ENCODE peak calls at places on chromosomes 12 and 14, in nine cellular contexts. D is HepG2, X is HCT116, U is HL-60, W is SK-N-SH, P is GM23338, Z is Panc1, V is K562, C is GM12878. Q is an unnamed sample.

GRCh38 chr14:80658733-80659132 is 282.8 kb downstream of the CEP128 start:
- DNase-seq in D (peak), X (no peak), U (no peak), W (no peak), P (no peak), Z (no peak), V (no peak), C (no peak), Q (no peak)

GRCh38 chr14:94403312-94403711 is 14.9 kb upstream of the SERPINA1 start:
- DNase-seq in D (peak), X (no peak), U (no peak), W (no peak), P (no peak), Z (no peak), V (no peak), C (no peak), Q (no peak)

GRCh38 chr12:66107451-66107915 is 23.1 kb downstream of the LLPH start:
- DNase-seq in D (peak), X (peak), U (peak), W (peak), P (peak), Z (peak), V (peak), C (peak), Q (peak)

GRCh38 chr12:2414810-2415567 is 362.2 kb downstream of the CACNA1C start:
- DNase-seq in D (no peak), X (no peak), U (no peak), W (no peak), P (peak), Z (no peak), V (no peak), C (no peak), Q (no peak)

GRCh38 chr12:130041983-130042812 is 120.1 kb upstream of the FZD10 start:
- DNase-seq in D (no peak), X (no peak), U (no peak), W (peak), P (peak), Z (no peak), V (peak), C (no peak), Q (peak)

GRCh38 chr14:72706485-72706884 is 187.4 kb downstream of the DPF3 start:
- DNase-seq in D (no peak), X (no peak), U (no peak), W (no peak), P (no peak), Z (no peak), V (no peak), C (no peak), Q (no peak)

GRCh38 chr12:68200854-68201253 is 24.8 kb downstream of the IL26 start:
- DNase-seq in D (no peak), X (no peak), U (no peak), W (no peak), P (no peak), Z (no peak), V (no peak), C (no peak), Q (no peak)

GRCh38 chr12:32365473-32366064 is 33.8 kb upstream of the FGD4 start:
- DNase-seq in D (peak), X (peak), U (peak), W (peak), P (peak), Z (peak), V (peak), C (peak), Q (peak)

GRCh38 chr12:666766-667308 is 3.6 kb upstream of the NINJ2 start:
- DNase-seq in D (no peak), X (no peak), U (no peak), W (no peak), P (no peak), Z (no peak), V (no peak), C (peak), Q (no peak)

GRCh38 chr14:61227893-61228591 is 53.1 kb downstream of the TMEM30B start:
- DNase-seq in D (no peak), X (no peak), U (no peak), W (no peak), P (no peak), Z (no peak), V (no peak), C (no peak), Q (no peak)

GRCh38 chr14:58796201-58796600 is 158.4 kb downstream of the DACT1 start:
- DNase-seq in D (no peak), X (no peak), U (no peak), W (no peak), P (no peak), Z (no peak), V (no peak), C (no peak), Q (no peak)

GRCh38 chr12:115755061-115755751 is 522.3 kb downstream of the MED13L start:
- DNase-seq in D (no peak), X (no peak), U (no peak), W (no peak), P (no peak), Z (no peak), V (no peak), C (no peak), Q (no peak)

GRCh38 chr12:89731614-89732013 is 23.0 kb upstream of the ATP2B1 start:
- DNase-seq in D (no peak), X (no peak), U (no peak), W (no peak), P (no peak), Z (no peak), V (no peak), C (no peak), Q (no peak)

GRCh38 chr12:2451025-2451424 is 343.7 kb upstream of the FKBP4 start:
- DNase-seq in D (no peak), X (no peak), U (no peak), W (no peak), P (no peak), Z (no peak), V (no peak), C (no peak), Q (no peak)

GRCh38 chr14:68145036-68145435 is 325.5 kb downstream of the RAD51B start:
- DNase-seq in D (no peak), X (no peak), U (no peak), W (no peak), P (no peak), Z (no peak), V (no peak), C (no peak), Q (no peak)

GRCh38 chr14:34930591-34931069 is 52.2 kb upstream of the SRP54 start:
- DNase-seq in D (no peak), X (no peak), U (no peak), W (no peak), P (no peak), Z (no peak), V (no peak), C (peak), Q (no peak)

GRCh38 chr14:75280831-75281690 is 2.4 kb downstream of the FOS start:
- DNase-seq in D (no peak), X (no peak), U (no peak), W (no peak), P (no peak), Z (no peak), V (no peak), C (no peak), Q (peak)

GRCh38 chr14:44297437-44297836 is 209.6 kb downstream of the FSCB start:
- DNase-seq in D (no peak), X (no peak), U (no peak), W (no peak), P (no peak), Z (no peak), V (no peak), C (no peak), Q (no peak)

GRCh38 chr12:56151672-56152131 is 685 bp upstream of the MYL6B start:
- DNase-seq in D (peak), X (peak), U (no peak), W (peak), P (peak), Z (peak), V (peak), C (no peak), Q (peak)

GRCh38 chr14:75476274-75476995 is 45.8 kb upstream of the BATF start:
- DNase-seq in D (peak), X (no peak), U (no peak), W (no peak), P (peak), Z (no peak), V (no peak), C (no peak), Q (no peak)

GRCh38 chr12:49645151-49646039 is 22.0 kb downstream of the PRPF40B start:
- DNase-seq in D (no peak), X (no peak), U (no peak), W (no peak), P (no peak), Z (no peak), V (no peak), C (no peak), Q (no peak)

DNA sequence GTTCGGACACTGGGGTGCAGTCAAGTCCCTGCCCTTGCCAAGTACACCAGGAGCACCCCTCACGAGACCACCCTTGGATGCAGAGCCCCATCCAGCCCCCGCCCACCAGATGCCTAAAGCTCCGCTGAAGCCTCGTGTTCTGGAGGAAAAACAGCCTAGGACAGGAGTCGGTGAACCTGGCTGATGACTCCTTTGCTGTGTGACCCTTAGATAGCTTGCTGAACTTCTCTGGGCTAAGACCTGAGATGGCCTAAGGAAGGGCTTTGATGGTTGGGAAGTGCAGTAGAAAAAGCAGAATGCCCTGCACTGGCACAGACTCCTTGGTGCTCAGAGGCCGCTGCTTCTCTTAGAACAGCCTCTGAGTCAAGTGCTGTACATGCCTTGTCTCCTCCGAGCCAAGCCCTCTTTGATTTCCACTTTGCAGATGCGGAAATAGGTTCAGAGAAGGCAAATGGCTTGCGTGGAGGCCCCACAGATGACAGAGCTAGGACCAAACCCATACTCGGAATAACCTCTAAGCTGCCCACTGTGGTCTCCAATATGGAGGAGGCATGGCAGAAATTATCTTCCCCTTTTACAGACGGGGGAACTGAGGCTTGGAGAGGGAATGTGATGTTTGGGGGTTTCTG is 52.3 kb downstream of the MVK start:
- DNase-seq in D (no peak), X (no peak), U (no peak), W (no peak), P (no peak), Z (no peak), V (no peak), C (no peak), Q (no peak)
- TF ChIP-seq REST in D (no peak), X (no peak), U (no peak), W (no peak), P (no peak), Z (no peak), V (no peak), C (no peak), Q (no peak)

DNA sequence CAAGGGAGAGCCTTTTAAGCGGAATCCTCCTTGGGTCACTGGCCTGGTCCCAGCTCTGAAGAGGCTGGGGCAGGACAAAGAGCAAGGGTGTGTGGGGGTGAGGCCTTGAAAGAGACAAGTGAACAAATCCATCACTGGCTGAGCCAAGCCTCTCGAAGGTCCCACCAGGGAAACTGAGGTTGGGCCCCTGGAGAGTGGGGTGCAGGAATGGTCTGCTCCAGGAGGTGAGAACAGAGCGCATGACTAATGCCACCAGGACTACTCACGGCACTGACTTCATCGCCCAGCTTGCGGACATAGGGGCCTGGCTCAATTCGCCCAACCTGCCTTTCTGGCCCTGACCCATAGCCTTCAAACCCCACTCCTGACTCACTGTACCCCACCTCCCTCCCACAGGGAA is 19.2 kb upstream of the DEGS2 start:
- DNase-seq in D (no peak), X (no peak), U (no peak), W (no peak), P (no peak), Z (no peak), V (no peak), C (no peak), Q (no peak)
- TF ChIP-seq REST in D (no peak), X (no peak), U (no peak), W (no peak), P (no peak), Z (no peak), V (no peak), C (no peak), Q (no peak)

GRCh38 chr12:92928962-92929915 is at the start of gene EEA1:
- DNase-seq in D (peak), X (peak), U (peak), W (peak), P (peak), Z (peak), V (peak), C (peak), Q (peak)

GRCh38 chr12:92927436-92928116 is 1.5 kb downstream of the EEA1 start:
- DNase-seq in D (peak), X (no peak), U (peak), W (no peak), P (peak), Z (no peak), V (peak), C (no peak), Q (peak)

GRCh38 chr12:92930421-92930820 is 1.3 kb upstream of the EEA1 start:
- DNase-seq in D (no peak), X (no peak), U (no peak), W (no peak), P (no peak), Z (no peak), V (no peak), C (no peak), Q (no peak)

GRCh38 chr12:92928431-92928961 is 599 bp downstream of the EEA1 start:
- DNase-seq in D (no peak), X (no peak), U (no peak), W (peak), P (no peak), Z (no peak), V (peak), C (no peak), Q (peak)

GRCh38 chr12:92929957-92930356 is 862 bp upstream of the EEA1 start:
- DNase-seq in D (no peak), X (no peak), U (no peak), W (no peak), P (no peak), Z (no peak), V (no peak), C (no peak), Q (no peak)
- TF ChIP-seq REST in D (no peak), X (no peak), U (no peak), W (no peak), P (no peak), Z (no peak), V (no peak), C (no peak), Q (no peak)

GRCh38 chr12:123058980-123059379 is 78.5 kb downstream of the ARL6IP4 start:
- DNase-seq in D (no peak), X (no peak), U (no peak), W (no peak), P (no peak), Z (no peak), V (no peak), C (no peak), Q (no peak)
- TF ChIP-seq REST in D (no peak), X (no peak), U (no peak), W (no peak), P (no peak), Z (no peak), V (no peak), C (no peak), Q (no peak)

GRCh38 chr12:91219919-91220318 is 37.3 kb upstream of the DCN start:
- DNase-seq in D (no peak), X (no peak), U (no peak), W (no peak), P (no peak), Z (no peak), V (no peak), C (no peak), Q (no peak)

GRCh38 chr12:91216871-91217270 is 34.3 kb upstream of the DCN start:
- DNase-seq in D (no peak), X (no peak), U (no peak), W (no peak), P (no peak), Z (no peak), V (no peak), C (no peak), Q (no peak)

GRCh38 chr12:91222746-91223145 is 40.1 kb upstream of the DCN start:
- DNase-seq in D (no peak), X (no peak), U (no peak), W (no peak), P (no peak), Z (no peak), V (no peak), C (no peak), Q (no peak)

GRCh38 chr12:91215940-91216454 is 33.4 kb upstream of the DCN start:
- DNase-seq in D (no peak), X (no peak), U (no peak), W (no peak), P (no peak), Z (no peak), V (no peak), C (no peak), Q (peak)

DNA sequence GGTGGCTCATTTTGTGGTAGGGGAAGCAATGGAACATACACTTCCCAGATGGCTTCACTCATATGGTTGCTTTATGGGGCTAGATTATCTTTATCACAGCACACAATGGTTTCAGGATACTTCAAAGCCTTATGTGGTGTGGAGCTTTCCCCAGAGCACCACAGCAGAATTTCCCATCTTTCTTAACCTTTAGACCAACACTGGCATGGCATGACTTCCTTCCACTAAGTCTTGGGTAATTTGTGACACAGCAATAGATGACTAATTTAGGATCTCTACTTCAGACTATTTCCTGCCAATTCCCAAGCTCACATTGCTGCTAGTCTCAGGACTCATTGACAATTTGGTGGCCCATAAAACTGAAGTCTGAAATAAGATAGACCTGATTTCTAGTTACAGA is 36.9 kb upstream of the DCN start:
- DNase-seq in D (no peak), X (no peak), U (no peak), W (no peak), P (no peak), Z (no peak), V (no peak), C (no peak), Q (no peak)
- TF ChIP-seq REST in D (no peak), X (no peak), U (no peak), W (no peak), P (no peak), Z (no peak), V (no peak), C (no peak), Q (no peak)

GRCh38 chr12:113249546-113249945 is 28.3 kb downstream of the TPCN1 start:
- DNase-seq in D (no peak), X (no peak), U (no peak), W (no peak), P (no peak), Z (no peak), V (no peak), C (no peak), Q (no peak)
- TF ChIP-seq REST in D (no peak), X (no peak), U (no peak), W (no peak), P (no peak), Z (no peak), V (no peak), C (no peak), Q (no peak)

DNA sequence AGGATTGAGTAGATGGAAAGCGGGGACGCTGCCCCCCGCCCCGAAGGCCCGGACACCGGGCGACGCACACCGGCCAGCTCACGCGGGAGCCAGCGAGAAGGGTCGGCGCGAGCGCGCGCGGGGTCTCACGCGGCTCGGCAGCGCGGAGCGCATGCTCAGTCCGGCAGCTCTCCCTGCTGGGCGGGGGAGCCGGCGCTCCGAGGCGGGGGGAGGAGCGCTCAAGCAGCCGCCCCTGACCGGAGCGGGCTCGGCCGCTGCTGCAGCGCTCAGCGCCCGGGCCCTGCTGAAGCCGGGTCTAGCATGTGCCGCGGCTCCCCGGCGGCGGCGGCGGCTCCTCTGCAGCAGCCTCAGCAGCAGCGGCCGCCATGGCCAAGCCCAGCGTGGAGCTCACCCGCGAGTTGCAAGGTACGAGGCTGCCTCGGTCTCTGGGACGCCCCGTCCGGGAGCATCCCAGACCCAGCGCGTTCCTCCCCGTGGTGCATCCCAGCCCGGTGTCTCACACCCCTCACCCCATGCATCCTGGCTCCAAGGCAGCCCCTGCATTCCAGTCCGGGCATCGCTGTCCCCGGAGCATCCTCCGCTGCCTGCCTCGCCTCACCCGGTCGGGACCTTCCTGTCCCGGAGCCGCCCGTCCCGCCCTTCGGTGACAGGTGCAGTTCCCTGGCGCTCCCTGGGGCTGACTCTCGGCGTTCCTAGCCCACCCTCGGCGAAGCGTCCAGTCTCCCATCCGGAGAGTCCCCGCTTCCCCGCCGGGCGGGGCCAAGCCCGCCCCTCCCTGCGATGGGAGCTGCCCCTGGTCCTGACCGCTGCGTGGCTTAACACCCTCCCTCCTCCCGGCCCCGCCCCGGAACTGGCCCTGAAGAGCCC is at the start of gene CARMIL3:
- DNase-seq in D (peak), X (no peak), U (no peak), W (peak), P (peak), Z (no peak), V (peak), C (no peak), Q (peak)
- TF ChIP-seq REST in D (peak), X (peak), U (peak), W (peak), P (peak), Z (peak), V (peak), C (peak), Q (peak)

GRCh38 chr12:113237748-113238147 is 16.5 kb downstream of the TPCN1 start:
- DNase-seq in D (no peak), X (no peak), U (no peak), W (no peak), P (no peak), Z (no peak), V (peak), C (no peak), Q (no peak)
- TF ChIP-seq REST in D (no peak), X (no peak), U (no peak), W (no peak), P (no peak), Z (no peak), V (no peak), C (no peak), Q (no peak)

GRCh38 chr14:79098324-79098723 is 928.2 kb downstream of the NRXN3 start:
- DNase-seq in D (no peak), X (no peak), U (no peak), W (no peak), P (no peak), Z (no peak), V (no peak), C (no peak), Q (no peak)

GRCh38 chr14:79100578-79100977 is 930.4 kb downstream of the NRXN3 start:
- DNase-seq in D (no peak), X (no peak), U (no peak), W (no peak), P (no peak), Z (no peak), V (no peak), C (no peak), Q (no peak)

GRCh38 chr14:79103764-79104163 is 933.6 kb downstream of the NRXN3 start:
- DNase-seq in D (no peak), X (no peak), U (no peak), W (no peak), P (no peak), Z (no peak), V (no peak), C (no peak), Q (no peak)

GRCh38 chr14:79101388-79101787 is 931.2 kb downstream of the NRXN3 start:
- DNase-seq in D (no peak), X (no peak), U (no peak), W (no peak), P (no peak), Z (no peak), V (no peak), C (no peak), Q (no peak)
- TF ChIP-seq REST in D (no peak), X (no peak), U (no peak), W (no peak), P (no peak), Z (no peak), V (no peak), C (no peak), Q (no peak)

Q was measured in A549.